ENCODE peak calls at places on chromosome 3, in six cellular contexts. T is ovary, P is adipocyte, Q is Panc1, A is astrocyte, F is psoas muscle. W is an unnamed sample.

GRCh38 chr3:81022339-81022738 is 739.1 kb downstream of the GBE1 start:
- DNase-seq in P (no peak), T (no peak), Q (no peak), A (no peak), F (no peak), W (no peak)

GRCh38 chr3:189099031-189099471 is 72.7 kb upstream of the TPRG1 start:
- DNase-seq in A (no peak), F (peak; percentile 91), T (peak; percentile 90), Q (no peak), P (no peak), W (peak; percentile 41)

GRCh38 chr3:123683146-123683545 is 98.3 kb upstream of the HACD2 start:
- DNase-seq in Q (no peak), A (no peak), F (no peak), T (no peak), P (no peak), W (no peak)

GRCh38 chr3:115974940-115975339 is 351.6 kb downstream of the GAP43 start:
- DNase-seq in Q (no peak), F (no peak), A (peak; percentile 25), T (no peak), P (no peak), W (no peak)

GRCh38 chr3:111292117-111292516 is 220.5 kb downstream of the NECTIN3 start:
- DNase-seq in F (no peak), A (no peak), Q (no peak), P (no peak), T (no peak), W (no peak)

GRCh38 chr3:172154768-172155649 is 115.6 kb downstream of the FNDC3B start:
- DNase-seq in F (no peak), A (no peak), T (no peak), Q (no peak), P (no peak), W (no peak)

GRCh38 chr3:141996437-141996836 is 120.0 kb downstream of the ATP1B3 start:
- DNase-seq in Q (no peak), F (no peak), A (no peak), P (no peak), T (no peak), W (no peak)

GRCh38 chr3:42936157-42936981 is 30.4 kb downstream of the ZNF662 start:
- DNase-seq in P (no peak), F (peak; percentile 57), A (peak; percentile 27), T (peak; percentile 77), Q (no peak), W (peak; percentile 27)

GRCh38 chr3:105394177-105394576 is 27.5 kb downstream of the ALCAM start:
- DNase-seq in F (no peak), P (no peak), Q (no peak), A (peak; percentile 95), T (no peak), W (no peak)

GRCh38 chr3:99875573-99875924 is 57.9 kb downstream of the CMSS1 start:
- DNase-seq in T (no peak), P (peak; percentile 83), A (no peak), F (no peak), Q (no peak), W (no peak)

GRCh38 chr3:14181253-14181652 is 2.6 kb downstream of the LSM3 start:
- DNase-seq in T (no peak), F (no peak), P (no peak), Q (no peak), A (no peak), W (no peak)
- H3K4me1 ChIP-seq in T (peaks cover 9% of the 10 kb centered on the region), F (peaks cover 18% of the 10 kb centered on the region), P (peaks cover 22% of the 10 kb centered on the region), Q (peaks cover 14% of the 10 kb centered on the region), A (peaks cover 17% of the 10 kb centered on the region), W (peaks cover 24% of the 10 kb centered on the region)

GRCh38 chr3:14435175-14436011 is 33.0 kb downstream of the SLC6A6 start:
- DNase-seq in A (peak; percentile 37), Q (no peak), T (no peak), P (no peak), F (no peak), W (no peak)
- H3K4me1 ChIP-seq in A (peaks cover 62% of the 10 kb centered on the region), Q (peaks cover 87% of the 10 kb centered on the region), T (peaks cover 48% of the 10 kb centered on the region), P (peaks cover 40% of the 10 kb centered on the region), F (peaks cover 83% of the 10 kb centered on the region), W (peaks cover 46% of the 10 kb centered on the region)

GRCh38 chr3:52002768-52003167 is 7.1 kb upstream of the RPL29 start:
- DNase-seq in Q (no peak), P (no peak), T (no peak), A (no peak), F (peak; percentile 12), W (no peak)
- H3K4me1 ChIP-seq in Q (peaks cover 5% of the 10 kb centered on the region), P (peaks cover 12% of the 10 kb centered on the region), T (peaks cover 12% of the 10 kb centered on the region), A (peaks cover 20% of the 10 kb centered on the region), F (peaks cover 37% of the 10 kb centered on the region), W (peaks cover 22% of the 10 kb centered on the region)

GRCh38 chr3:185335799-185336198 is 27.1 kb upstream of the MAP3K13 start:
- DNase-seq in Q (peak; percentile 91), P (peak; percentile 31), T (no peak), F (no peak), A (peak; percentile 59), W (no peak)

GRCh38 chr3:185341616-185342457 is 21.1 kb upstream of the MAP3K13 start:
- DNase-seq in P (no peak), F (no peak), A (no peak), Q (no peak), T (no peak), W (peak; percentile 64)

GRCh38 chr3:185332026-185332735 is 30.8 kb upstream of the MAP3K13 start:
- DNase-seq in F (no peak), Q (no peak), T (no peak), P (peak; percentile 48), A (peak; percentile 46), W (no peak)

GRCh38 chr3:185339945-185340344 is 23.0 kb upstream of the MAP3K13 start:
- DNase-seq in P (no peak), A (no peak), T (no peak), Q (no peak), F (no peak), W (no peak)

GRCh38 chr3:185337231-185337816 is 25.6 kb upstream of the MAP3K13 start:
- DNase-seq in A (no peak), Q (no peak), T (no peak), F (no peak), P (no peak), W (no peak)
- H3K4me1 ChIP-seq in A (no peaks in the 10 kb centered on the region), Q (peaks cover 40% of the 10 kb centered on the region), T (no peaks in the 10 kb centered on the region), F (no peaks in the 10 kb centered on the region), P (peaks cover 15% of the 10 kb centered on the region), W (peaks cover 69% of the 10 kb centered on the region)

GRCh38 chr3:25455316-25456232 is 27.5 kb downstream of the RARB start:
- DNase-seq in T (no peak), A (peak; percentile 64), P (peak; percentile 81), F (peak; percentile 18), Q (no peak), W (no peak)
- H3K4me1 ChIP-seq in T (no peaks in the 10 kb centered on the region), A (peaks cover 51% of the 10 kb centered on the region), P (peaks cover 29% of the 10 kb centered on the region), F (peaks cover 60% of the 10 kb centered on the region), Q (no peaks in the 10 kb centered on the region), W (peaks cover 38% of the 10 kb centered on the region)

GRCh38 chr3:61646360-61646759 is 85.0 kb downstream of the PTPRG start:
- DNase-seq in A (no peak), T (no peak), Q (no peak), F (no peak), P (no peak), W (no peak)

GRCh38 chr3:61649381-61650170 is 88.2 kb downstream of the PTPRG start:
- DNase-seq in P (no peak), T (no peak), Q (no peak), A (no peak), F (no peak), W (no peak)

GRCh38 chr3:61645148-61645547 is 83.8 kb downstream of the PTPRG start:
- DNase-seq in T (no peak), Q (no peak), P (no peak), F (no peak), A (no peak), W (no peak)

GRCh38 chr3:61650276-61650675 is 88.9 kb downstream of the PTPRG start:
- DNase-seq in T (peak; percentile 66), P (no peak), A (peak; percentile 93), Q (no peak), F (peak; percentile 31), W (peak; percentile 50)

GRCh38 chr3:61646851-61647525 is 85.6 kb downstream of the PTPRG start:
- DNase-seq in Q (no peak), T (no peak), P (no peak), A (no peak), F (no peak), W (no peak)
- H3K4me1 ChIP-seq in Q (no peaks in the 10 kb centered on the region), T (peaks cover 1% of the 10 kb centered on the region), P (peaks cover 20% of the 10 kb centered on the region), A (no peaks in the 10 kb centered on the region), F (peaks cover 28% of the 10 kb centered on the region), W (peaks cover 9% of the 10 kb centered on the region)

DNA sequence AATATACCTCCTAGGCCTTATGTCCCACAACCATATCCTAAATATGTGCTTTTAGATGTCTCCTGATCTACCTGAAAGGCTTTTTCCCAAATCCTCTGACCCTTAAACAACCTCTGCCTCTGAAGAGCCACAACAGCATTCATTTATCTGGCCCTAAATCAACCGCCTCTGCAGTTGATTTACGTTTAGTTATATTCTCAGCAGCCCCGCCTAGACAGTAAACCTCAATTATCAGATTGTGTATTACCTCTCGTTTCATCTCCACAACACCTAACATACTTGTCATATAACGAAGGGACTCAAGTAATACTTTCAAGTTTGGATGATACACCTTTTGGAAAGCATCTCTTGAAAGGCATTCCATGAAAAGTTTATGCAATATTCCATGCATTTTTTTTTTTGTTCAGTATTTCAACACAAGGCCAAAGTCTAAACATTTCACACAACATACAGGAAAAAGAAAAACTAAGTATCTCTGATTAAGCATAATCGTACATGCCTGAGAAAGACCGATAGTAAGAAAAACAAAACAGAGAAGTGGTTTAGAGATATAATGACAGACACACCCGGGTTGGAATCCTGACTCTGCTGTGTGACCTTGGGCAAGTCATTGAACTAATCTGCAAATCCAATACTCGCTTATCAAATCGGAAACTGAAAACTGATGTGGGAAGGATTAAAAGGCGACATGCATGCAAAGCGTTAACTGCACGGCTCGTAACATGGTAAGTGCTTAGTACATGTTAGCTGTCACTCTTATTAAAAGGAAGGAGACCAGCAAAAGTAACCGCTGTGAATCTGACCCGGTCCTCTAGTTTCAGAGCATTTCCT is 778 bp downstream of the CRBN start:
- DNase-seq in P (no peak), A (no peak), F (no peak), Q (no peak), T (no peak), W (no peak)
- H3K4me1 ChIP-seq in P (peaks cover 14% of the 10 kb centered on the region), A (peaks cover 13% of the 10 kb centered on the region), F (peaks cover 16% of the 10 kb centered on the region), Q (peaks cover 8% of the 10 kb centered on the region), T (peaks cover 4% of the 10 kb centered on the region), W (peaks cover 19% of the 10 kb centered on the region)

GRCh38 chr3:14412831-14413380 is 10.5 kb downstream of the SLC6A6 start:
- DNase-seq in A (no peak), P (no peak), T (peak; percentile 83), Q (no peak), F (no peak), W (no peak)
- H3K4me1 ChIP-seq in A (peaks cover 45% of the 10 kb centered on the region), P (peaks cover 27% of the 10 kb centered on the region), T (peaks cover 23% of the 10 kb centered on the region), Q (peaks cover 56% of the 10 kb centered on the region), F (peaks cover 54% of the 10 kb centered on the region), W (no peaks in the 10 kb centered on the region)

GRCh38 chr3:10666621-10667020 is 149.4 kb upstream of the SLC6A11 start:
- DNase-seq in T (no peak), A (no peak), Q (no peak), P (no peak), F (no peak), W (no peak)
- H3K4me1 ChIP-seq in T (no peaks in the 10 kb centered on the region), A (no peaks in the 10 kb centered on the region), Q (no peaks in the 10 kb centered on the region), P (no peaks in the 10 kb centered on the region), F (no peaks in the 10 kb centered on the region), W (no peaks in the 10 kb centered on the region)

GRCh38 chr3:13076255-13076654 is 3.0 kb upstream of the IQSEC1 start:
- DNase-seq in Q (no peak), A (no peak), P (no peak), T (no peak), F (no peak), W (no peak)
- H3K4me1 ChIP-seq in Q (no peaks in the 10 kb centered on the region), A (peaks cover 6% of the 10 kb centered on the region), P (peaks cover 24% of the 10 kb centered on the region), T (no peaks in the 10 kb centered on the region), F (peaks cover 15% of the 10 kb centered on the region), W (peaks cover 15% of the 10 kb centered on the region)

W was measured in body of pancreas.